ENCODE peak calls at places on chromosome 22, in eight cellular contexts. Y is uterus, F is K562, R is ovary, W is heart left ventricle, B is stomach, S is suprapubic skin, J is vagina. X is an unnamed sample.

GRCh38 chr22:30763815-30764686 is 69.4 kb downstream of the OSBP2 start:
- DNase-seq in Y (no peak), F (peak; percentile 57), R (peak; percentile 22), W (peak; percentile 38), B (peak; percentile 52), S (no peak), J (no peak), X (peak; percentile 67)

GRCh38 chr22:48819991-48820390 is 1007.7 kb downstream of the BRD1 start:
- DNase-seq in Y (no peak), F (no peak), R (no peak), W (no peak), B (no peak), S (no peak), J (no peak), X (no peak)

GRCh38 chr22:38728899-38729796 is 23.4 kb downstream of the GTPBP1 start:
- DNase-seq in Y (no peak), F (no peak), R (no peak), W (no peak), B (no peak), S (no peak), J (no peak), X (no peak)

GRCh38 chr22:30459206-30460052 is 12.4 kb downstream of the SEC14L3 start:
- DNase-seq in Y (no peak), F (peak; percentile 21), R (no peak), W (no peak), B (no peak), S (no peak), J (no peak), X (peak; percentile 6)

GRCh38 chr22:23388492-23389009 is 191.5 kb downstream of the IGLL1 start:
- DNase-seq in Y (no peak), F (no peak), R (no peak), W (no peak), B (no peak), S (no peak), J (no peak), X (no peak)

GRCh38 chr22:49097966-49098365 is 729.7 kb downstream of the BRD1 start:
- DNase-seq in Y (no peak), F (no peak), R (no peak), W (no peak), B (no peak), S (no peak), J (no peak), X (no peak)

GRCh38 chr22:46589871-46590271 is 30.3 kb upstream of the GRAMD4 start:
- DNase-seq in Y (no peak), F (no peak), R (no peak), W (no peak), B (no peak), S (no peak), J (no peak), X (no peak)

GRCh38 chr22:41699264-41700104 is at the start of gene MEI1:
- DNase-seq in Y (peak; percentile 86), F (no peak), R (peak; percentile 86), W (peak; percentile 91), B (peak; percentile 90), S (peak; percentile 88), J (no peak), X (peak; percentile 81)

GRCh38 chr22:46726066-46726985 is 11.7 kb downstream of the CERK start:
- DNase-seq in Y (no peak), F (no peak), R (no peak), W (peak; percentile 61), B (no peak), S (no peak), J (no peak), X (no peak)

GRCh38 chr22:39097098-39098020 is at the start of gene APOBEC3H:
- DNase-seq in Y (no peak), F (peak; percentile 25), R (no peak), W (no peak), B (no peak), S (no peak), J (no peak), X (peak; percentile 18)

GRCh38 chr22:17851754-17852153 is 77.5 kb upstream of the BID start:
- DNase-seq in Y (peak; percentile 48), F (no peak), R (no peak), W (peak; percentile 94), B (no peak), S (no peak), J (no peak), X (peak; percentile 53)

GRCh38 chr22:30336752-30337460 is 10.2 kb upstream of the TBC1D10A start:
- DNase-seq in Y (no peak), F (no peak), R (no peak), W (peak; percentile 84), B (no peak), S (no peak), J (no peak), X (peak; percentile 72)

GRCh38 chr22:24514241-24515024 is 19.3 kb downstream of the UPB1 start:
- DNase-seq in Y (no peak), F (no peak), R (no peak), W (no peak), B (peak; percentile 40), S (no peak), J (no peak), X (no peak)

GRCh38 chr22:27383896-27384295 is 417.7 kb downstream of the MN1 start:
- DNase-seq in Y (no peak), F (no peak), R (no peak), W (no peak), B (no peak), S (no peak), J (no peak), X (no peak)

GRCh38 chr22:44133901-44134511 is 46.7 kb upstream of the PARVG start:
- DNase-seq in Y (no peak), F (no peak), R (no peak), W (no peak), B (no peak), S (peak; percentile 46), J (no peak), X (peak; percentile 34)

GRCh38 chr22:21816787-21817496 is 50.5 kb downstream of the MAPK1 start:
- DNase-seq in Y (no peak), F (peak; percentile 73), R (no peak), W (no peak), B (no peak), S (no peak), J (no peak), X (peak; percentile 16)

GRCh38 chr22:36461665-36462474 is 19.6 kb downstream of the TXN2 start:
- DNase-seq in Y (peak; percentile 55), F (no peak), R (no peak), W (peak; percentile 75), B (no peak), S (no peak), J (no peak), X (peak; percentile 98)

GRCh38 chr22:25111579-25112517 is 87.8 kb upstream of the CRYBB3 start:
- DNase-seq in Y (no peak), F (peak; percentile 12), R (no peak), W (no peak), B (peak; percentile 87), S (no peak), J (no peak), X (peak; percentile 97)

GRCh38 chr22:18987765-18988164 is 51.7 kb upstream of the PRODH start:
- DNase-seq in Y (no peak), F (peak; percentile 85), R (no peak), W (no peak), B (no peak), S (no peak), J (no peak), X (peak; percentile 13)

GRCh38 chr22:40407831-40408717 is 37.7 kb downstream of the SGSM3 start:
- DNase-seq in Y (no peak), F (no peak), R (no peak), W (no peak), B (no peak), S (no peak), J (peak; percentile 86), X (no peak)
- TF ChIP-seq POLR2A in Y (no peak), F (no peak), R (no peak), W (no peak), B (no peak), S (no peak), J (no peak), X (no peak)

DNA sequence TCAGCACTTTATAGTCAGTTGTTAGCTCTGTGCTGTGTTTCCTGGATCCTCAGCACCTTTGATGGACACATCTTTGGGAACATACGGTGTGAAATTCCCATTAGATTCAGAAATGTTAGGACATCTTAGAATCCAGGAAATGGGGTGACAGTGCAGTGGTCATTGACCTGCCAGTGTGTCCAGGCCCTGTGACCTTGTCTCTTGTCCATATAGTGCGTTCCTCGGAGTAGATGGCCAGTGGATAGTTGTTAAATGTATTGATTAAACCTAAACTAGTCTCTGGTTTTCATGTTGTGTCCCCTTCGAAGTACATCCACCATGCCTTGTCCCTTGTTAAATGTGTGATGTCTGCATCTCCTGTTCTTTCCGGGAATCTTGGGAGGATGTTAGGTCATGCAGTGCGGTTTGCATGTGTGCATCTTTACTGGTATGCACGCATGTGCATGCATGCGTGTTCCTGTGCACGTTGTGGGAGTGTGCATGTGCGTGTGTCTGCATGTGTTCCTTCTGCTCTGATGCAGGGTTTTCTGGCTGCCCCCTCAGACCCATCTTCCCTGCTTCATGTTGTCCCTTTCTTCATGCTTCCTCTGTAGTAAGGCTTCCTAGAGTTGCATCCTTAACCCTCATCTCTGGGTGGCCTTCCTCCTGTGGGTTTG is 4.0 kb downstream of the DGCR8 start:
- DNase-seq in Y (no peak), F (no peak), R (no peak), W (peak; percentile 6), B (no peak), S (no peak), J (no peak), X (no peak)
- H3K4me1 ChIP-seq in Y (peaks cover 32% of the 10 kb centered on the region), F (peaks cover 43% of the 10 kb centered on the region), R (peaks cover 22% of the 10 kb centered on the region), W (peaks cover 20% of the 10 kb centered on the region), B (peaks cover 58% of the 10 kb centered on the region), S (peaks cover 47% of the 10 kb centered on the region), J (peaks cover 52% of the 10 kb centered on the region), X (peaks cover 48% of the 10 kb centered on the region)

GRCh38 chr22:34851918-34852662 is 213.9 kb upstream of the ISX start:
- DNase-seq in Y (no peak), F (no peak), R (no peak), W (no peak), B (no peak), S (no peak), J (no peak), X (no peak)

GRCh38 chr22:34861787-34862186 is 204.2 kb upstream of the ISX start:
- DNase-seq in Y (no peak), F (no peak), R (no peak), W (no peak), B (no peak), S (no peak), J (no peak), X (no peak)

GRCh38 chr22:34855471-34855870 is 210.5 kb upstream of the ISX start:
- DNase-seq in Y (no peak), F (no peak), R (no peak), W (no peak), B (no peak), S (no peak), J (no peak), X (no peak)

DNA sequence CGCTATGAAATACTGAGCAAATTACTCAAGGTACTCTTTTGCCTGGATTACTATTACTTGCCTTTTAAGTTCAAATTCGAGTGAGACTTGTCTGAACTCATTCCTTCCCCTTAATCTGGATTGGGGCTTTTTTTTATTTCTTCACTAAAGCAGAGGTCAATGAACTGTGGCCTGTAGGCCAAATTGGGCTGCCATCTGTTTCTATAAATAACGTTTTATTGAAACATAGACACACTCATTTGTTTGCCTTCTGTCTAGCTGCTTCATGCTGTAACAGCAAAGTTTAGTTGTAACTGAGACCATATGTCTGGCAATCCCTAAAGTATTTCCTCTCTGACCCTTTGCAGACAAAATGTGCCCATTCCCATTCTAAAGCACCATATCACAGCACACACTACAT is 207.9 kb upstream of the ISX start:
- DNase-seq in Y (no peak), F (no peak), R (no peak), W (no peak), B (no peak), S (no peak), J (no peak), X (no peak)
- H3K27me3 ChIP-seq in Y (no peaks in the 10 kb centered on the region), F (no peaks in the 10 kb centered on the region), R (no peaks in the 10 kb centered on the region), W (no peaks in the 10 kb centered on the region), B (no peaks in the 10 kb centered on the region), S (no peaks in the 10 kb centered on the region), J (no peaks in the 10 kb centered on the region), X (no peaks in the 10 kb centered on the region)

GRCh38 chr22:50300620-50301257 is 6.7 kb downstream of the PLXNB2 start:
- DNase-seq in Y (no peak), F (no peak), R (peak; percentile 43), W (no peak), B (peak; percentile 25), S (no peak), J (no peak), X (no peak)
- TF ChIP-seq POLR2A in Y (no peak), F (no peak), R (no peak), W (no peak), B (no peak), S (no peak), J (no peak), X (no peak)